ENCODE peak calls at places on chromosomes 5 and 9, in four cellular contexts. S, I, T and Q are unnamed samples.

GRCh38 chr5:93746406-93747056 is 5.1 kb upstream of the POU5F2 start:
- DNase-seq in S (no peak), I (no peak), T (peak), Q (no peak)

GRCh38 chr9:27888661-27889295 is 315.5 kb upstream of the C9orf72 start:
- DNase-seq in S (peak), I (peak), T (no peak), Q (peak)

GRCh38 chr5:148401604-148402003 is 17.8 kb downstream of the FBXO38 start:
- DNase-seq in S (no peak), I (no peak), T (peak), Q (no peak)

GRCh38 chr9:89178162-89179120 is at the start of gene SHC3:
- DNase-seq in S (no peak), I (no peak), T (peak), Q (peak)

GRCh38 chr9:86721843-86722705 is 225.2 kb downstream of the GAS1 start:
- DNase-seq in S (no peak), I (no peak), T (peak), Q (peak)

GRCh38 chr9:37650873-37651768 is at the start of gene FRMPD1:
- DNase-seq in S (peak), I (peak), T (peak), Q (peak)

GRCh38 chr9:135769489-135770202 is 67.7 kb downstream of the KCNT1 start:
- DNase-seq in S (no peak), I (no peak), T (no peak), Q (no peak)

GRCh38 chr9:36560813-36561212 is 11.9 kb upstream of the MELK start:
- DNase-seq in S (no peak), I (no peak), T (no peak), Q (no peak)

GRCh38 chr5:31496891-31497290 is 35.0 kb downstream of the DROSHA start:
- DNase-seq in S (no peak), I (no peak), T (no peak), Q (no peak)

GRCh38 chr5:10427201-10427600 is 14.5 kb upstream of the ROPN1L start:
- DNase-seq in S (no peak), I (peak), T (no peak), Q (no peak)

GRCh38 chr9:120729796-120730195 is 15.5 kb upstream of the MEGF9 start:
- DNase-seq in S (peak), I (peak), T (no peak), Q (no peak)

GRCh38 chr5:1550287-1551076 is 26.7 kb upstream of the LPCAT1 start:
- DNase-seq in S (no peak), I (no peak), T (no peak), Q (no peak)

GRCh38 chr9:113456235-113456634 is 7.3 kb upstream of the RGS3 start:
- DNase-seq in S (no peak), I (peak), T (no peak), Q (no peak)
- H3K4me2 ChIP-seq in S (no peak), I (no peak), T (no peak), Q (peak)

DNA sequence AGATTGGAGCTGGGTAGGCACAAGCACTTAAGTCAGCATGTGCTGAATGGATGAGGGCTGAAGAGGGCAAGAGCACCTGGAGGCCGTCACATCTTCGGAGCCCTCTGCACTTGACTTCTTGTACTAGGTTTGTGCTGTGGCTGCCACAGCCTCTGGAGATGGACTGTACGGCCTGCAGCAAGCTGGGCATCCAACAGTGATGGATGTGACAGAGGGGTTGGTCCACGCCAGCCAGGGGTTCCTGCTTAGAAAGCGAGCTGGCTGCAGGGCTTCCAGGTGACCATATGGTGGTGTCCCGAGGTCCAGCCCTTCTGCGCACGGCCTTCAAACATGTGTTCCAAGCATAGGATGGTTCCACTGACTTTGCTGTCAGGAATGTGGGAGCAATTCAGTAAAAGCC is 65.1 kb upstream of the PHYKPL start:
- DNase-seq in S (no peak), I (no peak), T (no peak), Q (no peak)
- H3K4me2 ChIP-seq in S (no peak), I (no peak), T (no peak), Q (no peak)

GRCh38 chr5:57665146-57665936 is 182.7 kb upstream of the ACTBL2 start:
- DNase-seq in S (no peak), I (no peak), T (no peak), Q (no peak)

GRCh38 chr5:57664700-57665099 is 182.1 kb upstream of the ACTBL2 start:
- DNase-seq in S (no peak), I (no peak), T (no peak), Q (no peak)

GRCh38 chr5:57662991-57663390 is 180.4 kb upstream of the ACTBL2 start:
- DNase-seq in S (no peak), I (no peak), T (no peak), Q (no peak)

GRCh38 chr5:57663466-57663865 is 180.9 kb upstream of the ACTBL2 start:
- DNase-seq in S (no peak), I (no peak), T (no peak), Q (no peak)

GRCh38 chr5:57666582-57666981 is 184.0 kb upstream of the ACTBL2 start:
- DNase-seq in S (no peak), I (no peak), T (no peak), Q (no peak)
- H3K4me2 ChIP-seq in S (no peak), I (no peak), T (no peak), Q (no peak)

DNA sequence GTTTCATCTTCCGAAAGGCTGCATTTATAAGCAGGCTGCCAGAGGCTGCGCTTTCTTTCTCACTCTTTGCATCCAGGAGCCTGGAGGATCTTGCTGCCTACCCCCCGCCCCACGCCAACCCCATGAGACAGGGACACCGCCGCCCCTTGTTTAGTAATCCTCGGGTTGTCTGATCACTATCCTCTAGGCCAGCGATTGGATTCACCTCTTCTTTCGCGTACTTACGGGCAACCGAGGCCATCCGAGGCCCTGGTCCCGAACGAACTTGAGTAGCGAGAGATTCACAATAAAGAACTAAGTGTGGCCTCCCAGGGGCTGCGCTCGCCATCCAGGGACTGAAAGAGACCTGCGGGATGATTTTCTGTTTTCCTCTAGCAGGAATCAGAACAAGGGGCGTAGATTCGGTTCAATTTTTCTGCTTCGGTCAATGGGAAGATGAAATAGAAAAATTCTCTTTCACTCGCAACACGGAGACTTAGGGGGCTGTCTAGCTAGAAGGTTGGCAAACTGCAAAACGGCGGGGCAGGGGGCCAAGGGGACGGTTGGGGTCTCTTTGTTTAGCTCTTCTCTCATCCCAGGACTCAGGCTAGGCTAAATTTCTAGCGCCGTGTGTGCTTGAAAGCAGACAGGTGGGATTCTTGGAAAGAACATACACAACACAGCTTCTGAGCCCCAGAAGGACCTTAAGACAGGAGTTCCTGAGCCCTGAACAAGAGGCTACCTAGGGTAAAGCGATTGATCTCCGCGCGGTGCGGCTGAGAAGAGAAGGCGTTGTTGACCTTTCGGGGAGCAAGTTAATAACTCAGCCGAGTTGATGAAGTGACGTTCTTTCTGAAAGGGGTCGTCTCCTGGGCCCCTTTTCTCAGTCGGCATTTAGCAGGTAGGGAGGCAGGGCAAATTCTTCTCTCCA is 5.8 kb upstream of the ISL1 start:
- DNase-seq in S (no peak), I (no peak), T (no peak), Q (no peak)
- H3K4me2 ChIP-seq in S (no peak), I (no peak), T (no peak), Q (peak)

GRCh38 chr5:162641142-162641813 is 573.7 kb downstream of the GABRG2 start:
- DNase-seq in S (no peak), I (no peak), T (no peak), Q (no peak)

GRCh38 chr5:162637501-162637900 is 569.9 kb downstream of the GABRG2 start:
- DNase-seq in S (no peak), I (no peak), T (no peak), Q (no peak)

GRCh38 chr5:162638849-162639248 is 571.3 kb downstream of the GABRG2 start:
- DNase-seq in S (no peak), I (no peak), T (no peak), Q (no peak)
- H3K4me2 ChIP-seq in S (no peak), I (no peak), T (no peak), Q (no peak)

GRCh38 chr9:132094314-132094791 is 14.7 kb upstream of the MED27 start:
- DNase-seq in S (no peak), I (no peak), T (peak), Q (no peak)
- H3K4me2 ChIP-seq in S (no peak), I (no peak), T (no peak), Q (no peak)

GRCh38 chr9:1320041-1320440 is 269.9 kb downstream of the DMRT2 start:
- DNase-seq in S (no peak), I (no peak), T (no peak), Q (no peak)
- H3K4me2 ChIP-seq in S (no peak), I (no peak), T (no peak), Q (no peak)

GRCh38 chr5:103542441-103542840 is 20.1 kb downstream of the NUDT12 start:
- DNase-seq in S (no peak), I (no peak), T (no peak), Q (no peak)

GRCh38 chr5:103541114-103541513 is 21.5 kb downstream of the NUDT12 start:
- DNase-seq in S (no peak), I (no peak), T (no peak), Q (no peak)

GRCh38 chr5:103541567-103541966 is 21.0 kb downstream of the NUDT12 start:
- DNase-seq in S (no peak), I (no peak), T (no peak), Q (no peak)

GRCh38 chr5:103546858-103547257 is 15.7 kb downstream of the NUDT12 start:
- DNase-seq in S (no peak), I (no peak), T (no peak), Q (no peak)
- H3K4me2 ChIP-seq in S (no peak), I (no peak), T (no peak), Q (no peak)

GRCh38 chr5:171794470-171794869 is 8.9 kb downstream of the SMIM23 start:
- DNase-seq in S (no peak), I (no peak), T (no peak), Q (no peak)
- H3K4me2 ChIP-seq in S (no peak), I (no peak), T (no peak), Q (no peak)

GRCh38 chr5:59656351-59657254 is 236.9 kb downstream of the PDE4D start:
- DNase-seq in S (no peak), I (no peak), T (no peak), Q (no peak)
- H3K4me2 ChIP-seq in S (no peak), I (no peak), T (no peak), Q (no peak)